ENCODE peak calls at places on chromosomes 2 and 18, in ten cellular contexts. P is neural progenitor cell; Z is CD8-positive, alpha-beta T cell; D is mammary epithelial cell; R is naive thymus-derived CD4-positive, alpha-beta T cell; M is heart right ventricle; G is lung; A is GM23248; O is sigmoid colon; H is HCT116. E is an unnamed sample. For H3K27me3, the result is how much of the 10 kb centered on the place peaks cover.

GRCh38 chr2:96699621-96700020 is 40.2 kb downstream of the LMAN2L start:
- DNase-seq in P (no peak), Z (no peak), D (no peak), R (no peak), M (no peak), G (no peak), A (no peak), O (peak), H (no peak), E (no peak)

GRCh38 chr2:54657664-54658083 is 65.8 kb upstream of the EML6 start:
- DNase-seq in P (peak), Z (no peak), D (no peak), R (no peak), M (no peak), G (no peak), A (peak), O (peak), H (peak), E (peak)

GRCh38 chr2:66469219-66469902 is 34.4 kb downstream of the MEIS1 start:
- DNase-seq in P (no peak), Z (no peak), D (no peak), R (no peak), M (no peak), G (no peak), A (no peak), O (no peak), H (no peak), E (no peak)

GRCh38 chr2:162118166-162119031 is 33.6 kb downstream of the GCG start:
- DNase-seq in P (no peak), Z (no peak), D (peak), R (no peak), M (peak), G (no peak), A (peak), O (peak), H (no peak), E (no peak)

GRCh38 chr2:201630577-201630976 is 12.7 kb downstream of the TMEM237 start:
- DNase-seq in P (no peak), Z (no peak), D (no peak), R (no peak), M (no peak), G (no peak), A (no peak), O (no peak), H (no peak), E (no peak)

GRCh38 chr2:236714061-236714460 is 144.4 kb downstream of the ACKR3 start:
- DNase-seq in P (no peak), Z (no peak), D (no peak), R (no peak), M (no peak), G (no peak), A (no peak), O (no peak), H (no peak), E (no peak)

GRCh38 chr2:168336786-168337388 is 89.5 kb upstream of the STK39 start:
- DNase-seq in P (peak), Z (peak), D (peak), R (peak), M (no peak), G (peak), A (no peak), O (no peak), H (peak), E (peak)

GRCh38 chr2:234594715-234595114 is 97.8 kb upstream of the ARL4C start:
- DNase-seq in P (no peak), Z (no peak), D (no peak), R (no peak), M (no peak), G (no peak), A (no peak), O (no peak), H (no peak), E (no peak)

GRCh38 chr2:102806250-102806837 is 44.5 kb downstream of the TMEM182 start:
- DNase-seq in P (peak), Z (no peak), D (peak), R (no peak), M (peak), G (peak), A (peak), O (peak), H (peak), E (peak)

GRCh38 chr18:57595347-57595746 is 8.8 kb upstream of the FECH start:
- DNase-seq in P (peak), Z (no peak), D (no peak), R (no peak), M (no peak), G (no peak), A (no peak), O (no peak), H (no peak), E (no peak)

GRCh38 chr2:15142069-15142689 is 419.0 kb downstream of the NBAS start:
- DNase-seq in P (no peak), Z (peak), D (peak), R (peak), M (no peak), G (no peak), A (no peak), O (no peak), H (no peak), E (no peak)

GRCh38 chr2:29532451-29532850 is 388.9 kb downstream of the ALK start:
- DNase-seq in P (no peak), Z (no peak), D (no peak), R (no peak), M (no peak), G (no peak), A (no peak), O (no peak), H (no peak), E (no peak)

GRCh38 chr2:201126308-201127127 is 10.6 kb downstream of the CFLAR start:
- DNase-seq in P (no peak), Z (no peak), D (peak), R (no peak), M (no peak), G (no peak), A (peak), O (no peak), H (no peak), E (no peak)

GRCh38 chr2:23413641-23414040 is 28.7 kb downstream of the KLHL29 start:
- DNase-seq in P (no peak), Z (no peak), D (no peak), R (no peak), M (no peak), G (no peak), A (no peak), O (no peak), H (no peak), E (no peak)

GRCh38 chr2:98692090-98692991 is 38.6 kb downstream of the MGAT4A start:
- DNase-seq in P (no peak), Z (no peak), D (no peak), R (no peak), M (no peak), G (no peak), A (no peak), O (no peak), H (no peak), E (no peak)

GRCh38 chr2:172089005-172089504 is 3.7 kb downstream of the DLX1 start:
- DNase-seq in P (peak), Z (no peak), D (no peak), R (no peak), M (no peak), G (no peak), A (no peak), O (no peak), H (no peak), E (no peak)
- H3K27me3 ChIP-seq in P (half or more), Z (half or more), D (under half), R (half or more), M (half or more), G (under half), A (under half), O (half or more), H (under half), E (half or more)

GRCh38 chr2:120938132-120938771 is 202.6 kb downstream of the GLI2 start:
- DNase-seq in P (no peak), Z (no peak), D (no peak), R (no peak), M (no peak), G (no peak), A (peak), O (no peak), H (no peak), E (no peak)

GRCh38 chr2:120939595-120940318 is 204.1 kb downstream of the GLI2 start:
- DNase-seq in P (no peak), Z (no peak), D (peak), R (no peak), M (no peak), G (no peak), A (peak), O (no peak), H (no peak), E (no peak)

GRCh38 chr2:120935339-120936313 is 200.0 kb downstream of the GLI2 start:
- DNase-seq in P (peak), Z (no peak), D (no peak), R (no peak), M (no peak), G (no peak), A (peak), O (no peak), H (no peak), E (no peak)

GRCh38 chr2:120936476-120937334 is 201.0 kb downstream of the GLI2 start:
- DNase-seq in P (no peak), Z (no peak), D (no peak), R (no peak), M (no peak), G (no peak), A (peak), O (no peak), H (no peak), E (no peak)

GRCh38 chr2:120937736-120938131 is 202.1 kb downstream of the GLI2 start:
- DNase-seq in P (no peak), Z (no peak), D (no peak), R (no peak), M (no peak), G (no peak), A (peak), O (no peak), H (no peak), E (no peak)
- H3K4me3 ChIP-seq in P (no peak), Z (no peak), D (no peak), R (no peak), M (no peak), G (no peak), A (peak), O (no peak), H (no peak), E (no peak)

GRCh38 chr2:70920367-70920715 is 15.4 kb upstream of the ATP6V1B1 start:
- DNase-seq in P (no peak), Z (no peak), D (no peak), R (no peak), M (no peak), G (no peak), A (no peak), O (peak), H (no peak), E (peak)
- H3K27me3 ChIP-seq in P (under half), Z (under half), D (under half), R (under half), M (under half), G (under half), A (under half), O (under half), H (under half), E (under half)

GRCh38 chr2:112276954-112277353 is 1.6 kb downstream of the ZC3H6 start:
- DNase-seq in P (no peak), Z (no peak), D (no peak), R (no peak), M (no peak), G (no peak), A (no peak), O (no peak), H (no peak), E (no peak)
- H3K4me3 ChIP-seq in P (peak), Z (no peak), D (peak), R (peak), M (no peak), G (no peak), A (peak), O (no peak), H (peak), E (no peak)

GRCh38 chr18:44568986-44569385 is 111.7 kb upstream of the SETBP1 start:
- DNase-seq in P (no peak), Z (no peak), D (peak), R (no peak), M (no peak), G (no peak), A (peak), O (no peak), H (no peak), E (no peak)
- H3K27me3 ChIP-seq in P (under half), Z (under half), D (under half), R (under half), M (under half), G (under half), A (under half), O (under half), H (under half), E (under half)

GRCh38 chr18:77130229-77131099 is 2.1 kb downstream of the MBP start:
- DNase-seq in P (no peak), Z (no peak), D (no peak), R (no peak), M (no peak), G (no peak), A (no peak), O (peak), H (no peak), E (no peak)

GRCh38 chr18:77131652-77132368 is 773 bp downstream of the MBP start:
- DNase-seq in P (peak), Z (no peak), D (peak), R (no peak), M (peak), G (peak), A (peak), O (peak), H (no peak), E (peak)

GRCh38 chr18:77129150-77129551 is 3.4 kb downstream of the MBP start:
- DNase-seq in P (no peak), Z (no peak), D (peak), R (no peak), M (no peak), G (no peak), A (peak), O (peak), H (no peak), E (no peak)

GRCh38 chr18:77132369-77133050 is at the start of gene MBP:
- DNase-seq in P (peak), Z (peak), D (peak), R (peak), M (peak), G (peak), A (peak), O (peak), H (no peak), E (peak)

DNA sequence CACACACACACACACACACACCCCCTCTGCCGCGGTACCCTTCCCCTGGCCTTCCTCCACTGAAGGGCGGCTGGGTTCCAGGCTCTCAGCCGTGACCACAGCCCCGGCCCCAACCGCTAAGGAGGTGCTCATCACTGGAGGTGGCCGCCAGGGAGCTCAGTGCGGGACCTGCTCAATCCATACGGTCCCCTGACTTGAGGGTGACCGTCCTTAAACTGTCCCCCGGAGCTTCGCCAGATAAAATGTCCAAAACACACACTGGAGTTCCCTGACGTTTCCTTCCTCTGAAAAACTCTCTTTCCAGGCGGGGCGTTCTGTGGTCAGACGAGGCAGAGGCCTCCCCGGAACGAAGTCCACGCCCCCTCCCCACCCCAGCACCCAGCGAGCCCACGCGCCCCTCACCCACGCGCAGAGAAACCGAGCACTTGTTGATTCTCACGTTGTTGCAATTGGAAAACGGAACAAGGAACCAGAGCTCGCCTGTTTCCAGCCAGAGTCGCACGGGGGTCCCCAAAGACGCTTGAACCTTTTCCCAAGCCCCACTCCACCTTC is 1.4 kb downstream of the MBP start:
- DNase-seq in P (peak), Z (no peak), D (peak), R (no peak), M (peak), G (peak), A (no peak), O (peak), H (no peak), E (peak)
- H3K4me3 ChIP-seq in P (peak), Z (peak), D (peak), R (peak), M (peak), G (peak), A (peak), O (peak), H (peak), E (peak)

GRCh38 chr2:120470041-120470716 is 124.2 kb downstream of the INHBB start:
- DNase-seq in P (no peak), Z (no peak), D (peak), R (no peak), M (no peak), G (peak), A (peak), O (peak), H (no peak), E (no peak)

GRCh38 chr2:120469486-120469885 is 123.5 kb downstream of the INHBB start:
- DNase-seq in P (no peak), Z (no peak), D (no peak), R (no peak), M (no peak), G (no peak), A (peak), O (peak), H (no peak), E (no peak)

GRCh38 chr2:120470717-120471060 is 124.8 kb downstream of the INHBB start:
- DNase-seq in P (no peak), Z (no peak), D (no peak), R (no peak), M (no peak), G (no peak), A (peak), O (peak), H (no peak), E (no peak)

GRCh38 chr2:120472031-120472430 is 126.1 kb downstream of the INHBB start:
- DNase-seq in P (no peak), Z (no peak), D (no peak), R (no peak), M (no peak), G (no peak), A (no peak), O (no peak), H (no peak), E (no peak)

GRCh38 chr2:120471166-120471565 is 125.2 kb downstream of the INHBB start:
- DNase-seq in P (no peak), Z (no peak), D (no peak), R (no peak), M (no peak), G (no peak), A (peak), O (peak), H (no peak), E (no peak)
- H3K27me3 ChIP-seq in P (half or more), Z (under half), D (under half), R (under half), M (under half), G (under half), A (under half), O (under half), H (under half), E (under half)

DNA sequence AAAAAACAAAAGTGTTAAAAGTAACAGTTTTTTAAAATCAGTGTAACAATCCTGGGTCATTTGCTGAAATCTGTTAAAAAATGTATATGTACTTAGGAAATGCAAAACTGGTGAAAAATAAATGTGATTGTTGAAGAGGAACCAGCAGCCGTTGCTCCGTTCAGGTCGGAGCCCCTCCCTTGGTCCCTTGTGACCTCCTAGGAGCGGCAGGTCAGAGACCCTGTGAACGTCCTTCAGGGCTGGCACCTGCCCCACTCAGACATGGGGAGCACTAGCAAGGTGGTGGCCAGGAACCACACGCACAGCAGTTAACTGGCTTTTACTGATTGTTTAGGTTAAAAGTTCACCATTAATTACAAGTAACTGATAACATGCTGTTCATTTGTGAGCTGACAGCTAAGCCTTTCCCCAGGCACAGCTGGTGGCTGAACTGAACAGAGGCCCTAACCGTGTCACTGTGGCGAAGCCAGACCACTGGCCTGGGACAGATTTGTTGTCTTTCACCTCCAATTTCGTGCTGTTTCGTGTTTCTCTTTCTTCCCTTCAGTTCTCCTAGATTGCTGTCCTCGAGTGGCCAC is 159.2 kb upstream of the ALKAL2 start:
- DNase-seq in P (peak), Z (no peak), D (no peak), R (no peak), M (no peak), G (no peak), A (no peak), O (no peak), H (no peak), E (no peak)
- H3K4me3 ChIP-seq in P (no peak), Z (no peak), D (no peak), R (no peak), M (no peak), G (no peak), A (no peak), O (no peak), H (no peak), E (no peak)

GRCh38 chr2:118689456-118689855 is 158.0 kb downstream of the EN1 start:
- DNase-seq in P (no peak), Z (no peak), D (no peak), R (no peak), M (no peak), G (no peak), A (no peak), O (no peak), H (no peak), E (no peak)
- H3K27me3 ChIP-seq in P (under half), Z (under half), D (under half), R (under half), M (under half), G (under half), A (under half), O (under half), H (under half), E (under half)

E was measured in H7.